ENCODE peak calls at places on chromosomes 3 and 15, in five cellular contexts. O is breast epithelium, G is GM23338, D is sigmoid colon, M is K562. J is an unnamed sample.

GRCh38 chr15:70154440-70155347 is 57.0 kb upstream of the TLE3 start:
- DNase-seq in G (peak; percentile 59), O (peak; percentile 10), M (no peak), D (peak; percentile 80), J (no peak)

GRCh38 chr3:125990253-125990970 is 21.4 kb downstream of the ROPN1B start:
- DNase-seq in O (peak; percentile 62), G (peak; percentile 98), D (peak; percentile 97), M (peak; percentile 73), J (peak; percentile 84)

GRCh38 chr15:75823860-75824613 is 19.2 kb upstream of the UBE2Q2 start:
- DNase-seq in O (no peak), G (peak; percentile 92), D (no peak), M (no peak), J (no peak)

GRCh38 chr15:42031211-42031915 is 10.5 kb upstream of the PLA2G4E start:
- DNase-seq in M (no peak), G (no peak), D (no peak), O (no peak), J (no peak)

GRCh38 chr3:56785499-56785898 is 16.2 kb downstream of the ARHGEF3 start:
- DNase-seq in D (no peak), O (no peak), G (no peak), M (no peak), J (no peak)

GRCh38 chr3:58578873-58579272 is 1.7 kb upstream of the FAM107A start:
- DNase-seq in O (no peak), M (no peak), G (no peak), D (no peak), J (no peak)

GRCh38 chr3:146166450-146167222 is 5.7 kb upstream of the PLOD2 start:
- DNase-seq in G (no peak), M (no peak), O (no peak), D (no peak), J (no peak)

GRCh38 chr3:150439657-150440056 is 31.6 kb downstream of the TSC22D2 start:
- DNase-seq in D (no peak), G (no peak), M (no peak), O (no peak), J (no peak)

GRCh38 chr3:120864541-120864940 is 43.5 kb upstream of the STXBP5L start:
- DNase-seq in G (peak; percentile 32), O (no peak), D (no peak), M (no peak), J (no peak)

GRCh38 chr15:62141643-62142588 is 23.2 kb downstream of the C2CD4B start:
- DNase-seq in M (no peak), G (no peak), D (no peak), O (no peak), J (no peak)

GRCh38 chr15:82613764-82614163 is 33.4 kb downstream of the CPEB1 start:
- DNase-seq in O (no peak), G (peak; percentile 2), D (no peak), M (peak; percentile 10), J (no peak)

GRCh38 chr3:121918779-121919483 is 24.7 kb downstream of the SLC15A2 start:
- DNase-seq in M (peak; percentile 7), G (no peak), D (no peak), O (no peak), J (no peak)

GRCh38 chr3:24259901-24260512 is 234.6 kb downstream of the THRB start:
- DNase-seq in D (no peak), O (no peak), G (no peak), M (peak; percentile 89), J (no peak)

GRCh38 chr3:167941234-167941995 is 154.3 kb downstream of the GOLIM4 start:
- DNase-seq in G (no peak), O (no peak), M (peak; percentile 88), D (peak; percentile 69), J (peak; percentile 25)

GRCh38 chr15:85592148-85592547 is 202.6 kb downstream of the KLHL25 start:
- DNase-seq in M (no peak), O (no peak), G (peak; percentile 21), D (no peak), J (no peak)

GRCh38 chr15:38687340-38687739 is 122.7 kb upstream of the RASGRP1 start:
- DNase-seq in M (no peak), G (no peak), O (no peak), D (no peak), J (no peak)

GRCh38 chr3:188339410-188340295 is 185.7 kb downstream of the LPP start:
- DNase-seq in D (no peak), G (peak; percentile 8), M (no peak), O (no peak), J (no peak)

GRCh38 chr15:42062284-42062806 is 32.0 kb downstream of the PLA2G4D start:
- DNase-seq in M (no peak), D (no peak), O (no peak), G (no peak), J (no peak)

GRCh38 chr15:90762109-90762508 is 45.0 kb downstream of the BLM start:
- DNase-seq in M (no peak), O (no peak), D (peak; percentile 79), G (peak; percentile 4), J (peak; percentile 35)

GRCh38 chr3:179694731-179695130 is 41.9 kb downstream of the USP13 start:
- DNase-seq in D (no peak), M (no peak), G (no peak), O (no peak), J (no peak)

GRCh38 chr3:83321891-83322290 is 1560.4 kb upstream of the GBE1 start:
- DNase-seq in M (no peak), D (no peak), G (no peak), O (no peak), J (no peak)

GRCh38 chr15:41490355-41490754 is 3.3 kb upstream of the ITPKA start:
- DNase-seq in O (no peak), G (no peak), D (no peak), M (peak; percentile 62), J (no peak)

GRCh38 chr15:45185069-45185779 is 2.5 kb downstream of the SHF start:
- DNase-seq in G (no peak), D (no peak), O (no peak), M (no peak), J (no peak)
- H3K4me1 ChIP-seq in G (peaks cover 54% of the 10 kb centered on the region), D (peaks cover 45% of the 10 kb centered on the region), O (no peaks in the 10 kb centered on the region), M (peaks cover 9% of the 10 kb centered on the region), J (peaks cover 8% of the 10 kb centered on the region)

GRCh38 chr3:172559029-172559428 is 35.8 kb upstream of the TNFSF10 start:
- DNase-seq in G (no peak), O (no peak), M (no peak), D (peak; percentile 70), J (no peak)
- TF ChIP-seq POLR2AphosphoS5 in G (no peak), O (no peak), M (no peak), D (peak; percentile 40), J (no peak)

GRCh38 chr3:39144748-39145380 is 8.5 kb downstream of the CSRNP1 start:
- DNase-seq in O (no peak), D (peak; percentile 64), M (no peak), G (no peak), J (peak; percentile 9)
- H3K4me1 ChIP-seq in O (peaks cover 16% of the 10 kb centered on the region), D (peaks cover 75% of the 10 kb centered on the region), M (peaks cover 42% of the 10 kb centered on the region), G (peaks cover 33% of the 10 kb centered on the region), J (peaks cover 84% of the 10 kb centered on the region)

GRCh38 chr3:134374791-134375541 is 719 bp upstream of the AMOTL2 start:
- DNase-seq in D (peak; percentile 86), M (no peak), O (peak; percentile 54), G (peak; percentile 92), J (peak; percentile 67)

GRCh38 chr3:134373278-134373941 is 837 bp downstream of the AMOTL2 start:
- DNase-seq in D (peak; percentile 95), G (peak; percentile 99), O (peak; percentile 86), M (no peak), J (peak; percentile 78)

GRCh38 chr3:134372405-134373277 is 1.6 kb downstream of the AMOTL2 start:
- DNase-seq in D (peak; percentile 66), G (no peak), O (no peak), M (no peak), J (no peak)

GRCh38 chr3:134375542-134376384 is 1.5 kb upstream of the AMOTL2 start:
- DNase-seq in O (peak; percentile 46), M (no peak), G (no peak), D (peak; percentile 65), J (no peak)

DNA sequence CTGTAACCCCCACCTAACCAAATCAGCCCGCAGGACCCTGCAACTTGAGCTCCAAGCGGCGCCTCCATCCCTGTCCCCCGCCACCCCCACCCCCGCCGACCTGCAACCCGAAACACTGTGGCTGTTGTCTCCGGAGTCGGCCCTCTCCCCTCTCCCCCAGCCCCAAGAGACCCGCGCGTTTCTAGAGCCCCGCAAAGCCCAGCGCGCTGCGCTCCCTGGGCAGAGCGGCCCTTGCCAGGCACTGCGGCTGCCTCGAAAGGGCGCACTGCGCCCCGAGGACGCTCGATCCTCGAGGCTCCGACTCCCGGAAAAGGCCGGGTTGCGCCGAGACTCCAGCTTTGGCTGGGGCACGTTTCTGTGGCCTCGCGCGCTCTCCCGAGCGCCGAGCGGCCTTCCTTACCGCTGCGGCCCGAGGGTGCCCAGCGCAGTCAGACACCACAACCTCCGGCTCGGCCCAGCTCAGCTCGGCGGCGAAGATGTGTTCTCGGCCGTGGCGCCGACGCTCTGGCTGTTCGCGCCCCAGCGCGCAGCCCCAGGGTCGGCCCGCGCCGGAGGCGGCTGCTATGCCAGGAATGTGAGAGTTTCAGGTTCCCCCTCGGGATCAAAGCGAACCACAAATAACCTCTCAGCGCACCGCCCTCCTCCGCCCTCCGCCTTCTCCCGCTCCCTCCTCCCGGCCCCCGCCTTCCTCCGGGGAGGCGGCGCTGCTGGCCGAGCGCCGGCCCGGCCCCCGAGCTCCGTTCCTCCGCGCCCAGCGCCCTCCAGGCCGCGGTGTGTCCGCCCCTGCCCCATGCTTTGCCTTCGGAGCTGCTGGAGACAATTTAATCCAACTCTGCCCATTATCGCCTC is at the start of gene AMOTL2:
- DNase-seq in O (peak; percentile 85), D (peak; percentile 95), M (peak; percentile 31), G (peak; percentile 99), J (peak; percentile 83)
- TF ChIP-seq POLR2AphosphoS5 in O (peak; percentile 91), D (peak; percentile 94), M (no peak), G (peak; percentile 87), J (peak; percentile 79)

GRCh38 chr3:11638669-11639402 is 4.9 kb downstream of the VGLL4 start:
- DNase-seq in O (no peak), D (no peak), G (peak; percentile 33), M (no peak), J (no peak)
- H3K4me1 ChIP-seq in O (peaks cover 18% of the 10 kb centered on the region), D (peaks cover 76% of the 10 kb centered on the region), G (peaks cover 44% of the 10 kb centered on the region), M (peaks cover 25% of the 10 kb centered on the region), J (peaks cover 61% of the 10 kb centered on the region)

GRCh38 chr3:37543692-37544091 is 318.0 kb upstream of the CTDSPL start:
- DNase-seq in M (no peak), O (no peak), D (no peak), G (no peak), J (no peak)

GRCh38 chr3:37544869-37545352 is 316.8 kb upstream of the CTDSPL start:
- DNase-seq in M (no peak), O (no peak), D (no peak), G (no peak), J (no peak)

GRCh38 chr3:37545479-37545878 is 316.2 kb upstream of the CTDSPL start:
- DNase-seq in O (no peak), M (peak; percentile 65), D (no peak), G (no peak), J (no peak)

GRCh38 chr3:37542772-37543449 is 318.8 kb upstream of the CTDSPL start:
- DNase-seq in O (no peak), D (no peak), M (no peak), G (no peak), J (no peak)

GRCh38 chr3:37544105-37544504 is 317.6 kb upstream of the CTDSPL start:
- DNase-seq in G (no peak), O (no peak), M (no peak), D (no peak), J (no peak)
- TF ChIP-seq POLR2AphosphoS5 in G (no peak), O (no peak), M (no peak), D (no peak), J (no peak)

GRCh38 chr15:68818671-68819450 is 1.8 kb downstream of the ANP32A start:
- DNase-seq in M (peak; percentile 67), D (peak; percentile 80), G (peak; percentile 68), O (peak; percentile 58), J (peak; percentile 48)
- H3K4me1 ChIP-seq in M (peaks cover 29% of the 10 kb centered on the region), D (peaks cover 45% of the 10 kb centered on the region), G (peaks cover 52% of the 10 kb centered on the region), O (no peaks in the 10 kb centered on the region), J (peaks cover 9% of the 10 kb centered on the region)

GRCh38 chr3:194142156-194142910 is 6.4 kb downstream of the HES1 start:
- DNase-seq in O (no peak), G (no peak), D (peak; percentile 87), M (peak; percentile 35), J (no peak)
- TF ChIP-seq POLR2AphosphoS5 in O (no peak), G (no peak), D (no peak), M (no peak), J (no peak)